ENCODE peak calls at places on chromosomes 7 and 10, in nine cellular contexts. R is cardiac muscle cell; J is astrocyte; I is CD4-positive, alpha-beta memory T cell; A is right cardiac atrium; Q is fibroblast of lung; M is GM23248; O is hepatocyte; L is CD8-positive, alpha-beta T cell. V is an unnamed sample.

GRCh38 chr7:32347244-32347828 is 142.8 kb downstream of the LSM5 start:
- DNase-seq in O (peak; percentile 12), I (no peak), L (no peak), M (peak; percentile 32), A (no peak), Q (peak; percentile 1), J (no peak), R (peak; percentile 4), V (no peak)

GRCh38 chr10:79383974-79384606 is 36.8 kb downstream of the PPIF start:
- DNase-seq in I (no peak), O (no peak), Q (no peak), R (no peak), M (no peak), J (no peak), L (peak; percentile 29), A (peak; percentile 23), V (no peak)

GRCh38 chr7:69464035-69464434 is 134.2 kb upstream of the AUTS2 start:
- DNase-seq in A (no peak), R (no peak), I (no peak), L (no peak), J (no peak), O (no peak), M (no peak), Q (no peak), V (no peak)

GRCh38 chr10:27192284-27192683 is 37.1 kb downstream of the MASTL start:
- DNase-seq in A (no peak), R (no peak), M (peak; percentile 96), L (no peak), J (peak; percentile 93), O (peak; percentile 25), I (no peak), Q (peak; percentile 94), V (peak; percentile 63)

GRCh38 chr7:12431886-12432285 is 28.2 kb upstream of the VWDE start:
- DNase-seq in L (no peak), Q (no peak), J (no peak), R (no peak), I (no peak), M (peak; percentile 37), O (peak; percentile 37), A (no peak), V (no peak)

GRCh38 chr10:5547934-5548660 is 23.3 kb downstream of the CALML3 start:
- DNase-seq in J (no peak), A (no peak), O (peak; percentile 48), L (no peak), Q (peak; percentile 44), M (no peak), I (no peak), R (no peak), V (no peak)

GRCh38 chr7:96674565-96674964 is 35.1 kb downstream of the SEM1 start:
- DNase-seq in J (no peak), A (no peak), O (no peak), M (no peak), I (no peak), Q (no peak), L (no peak), R (no peak), V (no peak)

GRCh38 chr7:79272066-79272669 is 181.3 kb downstream of the MAGI2 start:
- DNase-seq in J (peak; percentile 26), I (no peak), M (peak; percentile 70), O (peak; percentile 60), A (no peak), R (peak; percentile 53), L (no peak), Q (peak; percentile 34), V (no peak)

GRCh38 chr10:58152698-58153263 is 114.9 kb downstream of the IPMK start:
- DNase-seq in M (peak; percentile 74), L (no peak), Q (peak; percentile 51), A (peak; percentile 25), R (peak; percentile 55), I (peak; percentile 12), J (peak; percentile 31), O (peak; percentile 62), V (peak; percentile 23)

GRCh38 chr7:81339946-81340345 is 421.1 kb upstream of the SEMA3C start:
- DNase-seq in M (peak; percentile 27), R (no peak), I (no peak), J (no peak), L (no peak), O (no peak), Q (no peak), A (no peak), V (no peak)

GRCh38 chr10:63901916-63902315 is 380.7 kb downstream of the REEP3 start:
- DNase-seq in R (no peak), J (peak; percentile 9), I (no peak), L (no peak), Q (peak; percentile 25), O (no peak), A (no peak), M (peak; percentile 41), V (no peak)

GRCh38 chr10:16187161-16187560 is 249.6 kb upstream of the PTER start:
- DNase-seq in I (no peak), R (no peak), Q (no peak), L (no peak), J (no peak), M (no peak), O (no peak), A (no peak), V (no peak)

GRCh38 chr10:42960491-42961155 is 116.2 kb upstream of the RET start:
- DNase-seq in R (no peak), Q (peak; percentile 14), I (no peak), A (no peak), M (peak; percentile 55), O (peak; percentile 12), L (peak; percentile 37), J (no peak), V (no peak)

GRCh38 chr7:26663905-26664673 is 200.3 kb downstream of the SKAP2 start:
- DNase-seq in A (no peak), O (no peak), J (no peak), M (peak; percentile 40), R (no peak), Q (no peak), I (no peak), L (no peak), V (no peak)

GRCh38 chr7:26667514-26668133 is 196.8 kb downstream of the SKAP2 start:
- DNase-seq in J (peak; percentile 75), I (peak; percentile 58), M (peak; percentile 94), O (peak; percentile 94), R (peak; percentile 95), Q (peak; percentile 83), A (peak; percentile 38), L (peak; percentile 57), V (peak; percentile 56)

GRCh38 chr7:26664735-26665420 is 199.5 kb downstream of the SKAP2 start:
- DNase-seq in A (no peak), L (peak; percentile 54), I (peak; percentile 43), O (peak; percentile 13), Q (peak; percentile 6), R (no peak), J (no peak), M (peak; percentile 50), V (no peak)

GRCh38 chr7:26670841-26671240 is 193.5 kb downstream of the SKAP2 start:
- DNase-seq in J (no peak), I (no peak), L (no peak), A (no peak), Q (no peak), R (no peak), M (no peak), O (no peak), V (no peak)

DNA sequence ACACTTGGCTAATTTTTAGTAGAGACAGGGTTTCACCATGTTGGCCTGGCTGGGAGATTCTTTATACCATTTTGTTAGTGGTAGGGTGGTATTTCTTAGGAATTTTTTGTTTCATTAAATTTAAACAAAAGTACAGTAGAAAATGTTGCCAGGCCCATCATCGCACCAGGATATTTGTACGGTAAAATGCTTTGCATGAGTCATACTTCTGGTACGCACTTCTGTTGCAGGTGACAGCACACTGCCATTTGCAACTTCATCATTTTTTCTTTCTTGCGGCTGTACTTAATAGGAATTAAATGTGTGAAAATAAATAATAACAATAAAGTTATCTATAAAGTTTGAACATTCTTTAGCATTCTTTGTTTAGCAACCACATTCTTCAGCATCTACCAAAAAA is 195.6 kb downstream of the SKAP2 start:
- DNase-seq in I (no peak), J (no peak), M (no peak), Q (no peak), L (no peak), R (no peak), A (no peak), O (no peak), V (no peak)
- H3K27ac ChIP-seq in I (no peak overlapping the region), J (no peak overlapping the region), M (no peak overlapping the region), Q (no peak overlapping the region), L (no peak overlapping the region), R (no peak overlapping the region), A (no peak overlapping the region), O (no peak overlapping the region), V (no peak overlapping the region)

DNA sequence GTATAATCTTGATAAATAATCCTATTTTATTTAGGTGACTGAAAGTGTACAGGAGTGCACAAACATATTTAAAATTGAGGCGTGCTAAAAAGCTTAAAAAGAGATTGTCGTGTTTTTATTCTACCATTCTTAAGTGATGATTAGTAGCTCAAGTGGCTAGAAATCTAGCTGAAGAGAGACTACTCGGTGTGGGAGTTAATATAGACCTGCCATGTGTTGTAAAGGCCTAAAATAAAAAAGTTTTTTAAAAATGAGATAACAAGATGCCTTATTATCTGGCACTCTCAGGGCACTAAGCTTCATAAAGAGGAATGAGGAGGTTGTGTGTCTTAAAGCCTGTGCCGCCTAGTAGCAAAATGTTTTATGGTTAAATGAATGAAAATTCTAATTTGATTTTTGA is 1.7 kb downstream of the CAPZA2 start:
- DNase-seq in O (no peak), I (no peak), L (no peak), Q (peak; percentile 27), A (no peak), J (no peak), R (peak; percentile 9), M (peak; percentile 50), V (no peak)
- H3K4me3 ChIP-seq in O (peak overlapping the region; percentile 92), I (peak overlapping the region; percentile 81), L (no peak overlapping the region), Q (peak overlapping the region; percentile 89), A (peak overlapping the region; percentile 81), J (peak overlapping the region; percentile 96), R (peak overlapping the region; percentile 80), M (peak overlapping the region; percentile 93), V (peak overlapping the region; percentile 81)

DNA sequence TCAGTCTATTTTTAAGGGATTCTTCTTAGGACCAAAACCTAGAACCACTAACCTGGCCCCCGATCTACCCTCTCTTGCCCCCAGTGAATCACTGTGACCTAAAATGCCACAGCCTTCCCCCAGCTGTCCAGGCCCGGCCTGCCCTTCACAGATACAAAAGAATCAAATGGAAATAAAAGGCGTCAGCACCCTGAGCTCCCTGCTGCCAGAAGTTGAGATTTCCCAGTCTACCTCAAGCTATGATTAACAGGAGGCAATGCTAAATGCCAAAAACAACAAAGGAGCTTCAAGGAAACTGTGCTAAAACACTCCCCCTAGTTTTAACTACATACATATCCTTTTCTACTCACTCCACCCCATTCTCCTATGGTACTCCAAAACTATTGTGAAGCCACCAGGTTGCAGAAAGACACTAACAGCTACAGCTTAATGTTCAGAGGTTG is 67.8 kb downstream of the GSAP start:
- DNase-seq in O (no peak), J (peak; percentile 93), I (no peak), Q (peak; percentile 94), A (peak; percentile 52), R (peak; percentile 41), L (no peak), M (peak; percentile 66), V (peak; percentile 29)
- H3K27ac ChIP-seq in O (no peak overlapping the region), J (no peak overlapping the region), I (no peak overlapping the region), Q (no peak overlapping the region), A (peak overlapping the region; percentile 36), R (peak overlapping the region; percentile 53), L (no peak overlapping the region), M (no peak overlapping the region), V (no peak overlapping the region)

DNA sequence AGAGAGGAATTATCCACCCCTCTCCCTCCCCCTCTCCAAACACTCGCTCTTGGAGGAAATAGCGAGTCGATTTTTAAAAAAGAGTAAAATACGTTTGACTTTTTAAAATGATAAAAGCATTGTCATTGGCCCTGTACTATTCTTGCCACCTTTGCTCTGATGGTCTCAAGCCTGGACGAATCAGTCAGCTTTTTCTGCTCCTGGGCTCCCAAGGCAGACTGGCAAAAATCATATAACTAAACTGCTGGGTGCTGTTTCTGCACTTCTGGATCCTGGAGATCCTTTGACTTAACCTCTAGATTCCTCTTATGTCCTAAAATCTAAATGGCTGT is 1.7 kb downstream of the TPST1 start:
- DNase-seq in L (no peak), R (no peak), A (no peak), O (no peak), I (no peak), J (no peak), M (no peak), Q (no peak), V (no peak)
- H3K4me3 ChIP-seq in L (no peak overlapping the region), R (no peak overlapping the region), A (peak overlapping the region; percentile 80), O (peak overlapping the region; percentile 88), I (no peak overlapping the region), J (no peak overlapping the region), M (peak overlapping the region; percentile 92), Q (peak overlapping the region; percentile 97), V (peak overlapping the region; percentile 96)

V was measured in AG04450.